ENCODE peak calls at places on chromosomes 6 and 20, in seven cellular contexts. One of them, this sample, is unnamed. For H3K27me3 and H3K4me1, the result is how much of the 10 kb centered on the place peaks cover.

GRCh38 chr6:99013145-99013544 is 65.4 kb upstream of the FBXL4 start:
- DNase-seq in psoas muscle: no peak
- DNase-seq in right lobe of liver: no peak
- DNase-seq in cardiac muscle cell: no peak
- DNase-seq in GM23338: no peak
- DNase-seq in thoracic aorta: no peak
- DNase-seq in heart right ventricle: no peak
- DNase-seq in this sample: no peak

GRCh38 chr20:2217857-2218529 is 77.8 kb upstream of the TGM3 start:
- DNase-seq in psoas muscle: no peak
- DNase-seq in right lobe of liver: no peak
- DNase-seq in cardiac muscle cell: no peak
- DNase-seq in GM23338: no peak
- DNase-seq in thoracic aorta: no peak
- DNase-seq in heart right ventricle: peak
- DNase-seq in this sample: no peak

GRCh38 chr6:3372184-3372846 is 84.5 kb downstream of the SLC22A23 start:
- DNase-seq in psoas muscle: no peak
- DNase-seq in right lobe of liver: no peak
- DNase-seq in cardiac muscle cell: no peak
- DNase-seq in GM23338: peak
- DNase-seq in thoracic aorta: no peak
- DNase-seq in heart right ventricle: no peak
- DNase-seq in this sample: no peak

GRCh38 chr20:48102076-48102787 is 317.0 kb upstream of the SULF2 start:
- DNase-seq in psoas muscle: no peak
- DNase-seq in right lobe of liver: peak
- DNase-seq in cardiac muscle cell: no peak
- DNase-seq in GM23338: no peak
- DNase-seq in thoracic aorta: no peak
- DNase-seq in heart right ventricle: no peak
- DNase-seq in this sample: no peak

GRCh38 chr6:44010411-44011349 is 116.6 kb downstream of the MRPL14 start:
- DNase-seq in psoas muscle: peak
- DNase-seq in right lobe of liver: no peak
- DNase-seq in cardiac muscle cell: peak
- DNase-seq in GM23338: no peak
- DNase-seq in thoracic aorta: no peak
- DNase-seq in heart right ventricle: peak
- DNase-seq in this sample: no peak

GRCh38 chr6:31958412-31958740 is 395 bp downstream of the NELFE start:
- DNase-seq in psoas muscle: no peak
- DNase-seq in right lobe of liver: no peak
- DNase-seq in cardiac muscle cell: no peak
- DNase-seq in GM23338: no peak
- DNase-seq in thoracic aorta: no peak
- DNase-seq in heart right ventricle: no peak
- DNase-seq in this sample: no peak

GRCh38 chr20:21102252-21102609 is 3.9 kb downstream of the LINC00237 start:
- DNase-seq in psoas muscle: no peak
- DNase-seq in right lobe of liver: no peak
- DNase-seq in cardiac muscle cell: no peak
- DNase-seq in GM23338: peak
- DNase-seq in thoracic aorta: no peak
- DNase-seq in heart right ventricle: no peak
- DNase-seq in this sample: no peak

GRCh38 chr6:134079406-134079921 is 27.0 kb upstream of the SLC2A12 start:
- DNase-seq in psoas muscle: no peak
- DNase-seq in right lobe of liver: no peak
- DNase-seq in cardiac muscle cell: no peak
- DNase-seq in GM23338: no peak
- DNase-seq in thoracic aorta: no peak
- DNase-seq in heart right ventricle: no peak
- DNase-seq in this sample: no peak

GRCh38 chr6:111585241-111585968 is 20.3 kb downstream of the TRAF3IP2 start:
- DNase-seq in psoas muscle: no peak
- DNase-seq in right lobe of liver: no peak
- DNase-seq in cardiac muscle cell: peak
- DNase-seq in GM23338: no peak
- DNase-seq in thoracic aorta: no peak
- DNase-seq in heart right ventricle: no peak
- DNase-seq in this sample: no peak

GRCh38 chr20:38893485-38894090 is 32.6 kb upstream of the FAM83D start:
- DNase-seq in psoas muscle: peak
- DNase-seq in right lobe of liver: peak
- DNase-seq in cardiac muscle cell: peak
- DNase-seq in GM23338: peak
- DNase-seq in thoracic aorta: no peak
- DNase-seq in heart right ventricle: peak
- DNase-seq in this sample: peak

GRCh38 chr20:38894091-38894847 is 31.9 kb upstream of the FAM83D start:
- DNase-seq in psoas muscle: no peak
- DNase-seq in right lobe of liver: no peak
- DNase-seq in cardiac muscle cell: no peak
- DNase-seq in GM23338: peak
- DNase-seq in thoracic aorta: no peak
- DNase-seq in heart right ventricle: peak
- DNase-seq in this sample: no peak

GRCh38 chr20:38890497-38890818 is 35.8 kb upstream of the FAM83D start:
- DNase-seq in psoas muscle: no peak
- DNase-seq in right lobe of liver: no peak
- DNase-seq in cardiac muscle cell: no peak
- DNase-seq in GM23338: no peak
- DNase-seq in thoracic aorta: no peak
- DNase-seq in heart right ventricle: no peak
- DNase-seq in this sample: no peak

GRCh38 chr20:38893056-38893455 is 33.2 kb upstream of the FAM83D start:
- DNase-seq in psoas muscle: no peak
- DNase-seq in right lobe of liver: no peak
- DNase-seq in cardiac muscle cell: no peak
- DNase-seq in GM23338: no peak
- DNase-seq in thoracic aorta: no peak
- DNase-seq in heart right ventricle: no peak
- DNase-seq in this sample: no peak

GRCh38 chr20:38892091-38892981 is 33.9 kb upstream of the FAM83D start:
- DNase-seq in psoas muscle: no peak
- DNase-seq in right lobe of liver: no peak
- DNase-seq in cardiac muscle cell: no peak
- DNase-seq in GM23338: no peak
- DNase-seq in thoracic aorta: no peak
- DNase-seq in heart right ventricle: no peak
- DNase-seq in this sample: no peak
- H3K27me3 ChIP-seq in psoas muscle: under half
- H3K27me3 ChIP-seq in right lobe of liver: under half
- H3K27me3 ChIP-seq in cardiac muscle cell: under half
- H3K27me3 ChIP-seq in GM23338: under half
- H3K27me3 ChIP-seq in thoracic aorta: under half
- H3K27me3 ChIP-seq in heart right ventricle: under half
- H3K27me3 ChIP-seq in this sample: under half

DNA sequence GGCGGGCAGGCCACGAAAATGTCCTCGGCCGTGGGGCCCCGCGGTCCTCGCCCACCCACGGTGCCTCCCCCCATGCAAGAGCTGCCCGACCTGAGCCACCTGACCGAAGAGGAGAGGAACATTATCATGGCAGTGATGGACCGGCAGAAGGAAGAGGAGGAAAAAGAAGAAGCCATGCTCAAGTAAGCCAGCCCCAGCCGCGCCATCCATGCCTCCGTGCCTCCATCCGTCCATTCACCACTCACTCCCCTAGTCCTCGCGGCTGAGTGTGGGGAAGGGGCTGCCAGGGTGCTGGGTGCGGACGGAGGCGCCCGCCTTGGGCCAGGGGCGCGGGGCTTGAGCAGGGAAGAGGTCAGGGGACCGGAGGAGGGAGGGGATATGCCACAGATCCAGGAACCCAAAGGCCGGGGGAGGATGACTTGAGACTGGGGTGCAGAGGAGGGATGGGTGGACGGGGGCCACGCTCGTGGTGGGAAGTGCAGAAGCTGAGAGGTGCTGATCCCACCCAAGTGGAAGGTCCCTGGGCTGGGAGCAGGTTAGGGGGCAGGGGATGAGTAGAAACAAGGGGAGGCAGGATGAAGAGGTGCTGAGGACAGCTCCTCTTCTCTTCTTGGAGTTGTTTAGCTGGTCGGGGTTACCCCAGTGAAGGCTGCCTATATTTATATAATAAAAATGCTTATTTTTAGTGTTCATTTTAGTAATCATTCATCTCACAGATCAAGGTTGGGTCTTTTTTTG is 825 bp downstream of the RIMS1 start:
- DNase-seq in psoas muscle: peak
- DNase-seq in right lobe of liver: no peak
- DNase-seq in cardiac muscle cell: peak
- DNase-seq in GM23338: peak
- DNase-seq in thoracic aorta: no peak
- DNase-seq in heart right ventricle: no peak
- DNase-seq in this sample: no peak
- H3K4me3 ChIP-seq in psoas muscle: peak
- H3K4me3 ChIP-seq in right lobe of liver: no peak
- H3K4me3 ChIP-seq in cardiac muscle cell: peak
- H3K4me3 ChIP-seq in GM23338: peak
- H3K4me3 ChIP-seq in thoracic aorta: peak
- H3K4me3 ChIP-seq in heart right ventricle: peak
- H3K4me3 ChIP-seq in this sample: peak

DNA sequence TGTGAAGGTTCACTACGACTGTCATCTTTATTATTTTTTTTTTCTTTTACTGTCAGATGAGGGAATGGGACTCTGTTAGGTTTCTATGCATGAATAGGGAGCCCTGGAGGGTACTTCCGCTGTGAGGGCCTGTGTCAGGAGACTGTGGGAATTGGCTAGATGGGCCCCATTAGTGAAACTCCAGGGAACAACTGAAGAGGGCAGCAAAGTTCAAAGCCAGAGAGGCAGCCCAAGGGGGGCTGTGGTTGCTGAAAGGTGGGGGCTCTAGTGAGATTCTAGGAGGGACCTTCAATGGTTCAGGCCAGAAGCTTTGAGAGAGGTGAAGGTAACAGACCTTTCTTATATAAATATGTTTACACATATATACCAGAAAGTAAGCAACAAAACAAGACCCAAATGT is 13.2 kb upstream of the EPB41L1 start:
- DNase-seq in psoas muscle: no peak
- DNase-seq in right lobe of liver: no peak
- DNase-seq in cardiac muscle cell: no peak
- DNase-seq in GM23338: no peak
- DNase-seq in thoracic aorta: no peak
- DNase-seq in heart right ventricle: no peak
- DNase-seq in this sample: no peak
- H3K4me1 ChIP-seq in psoas muscle: under half
- H3K4me1 ChIP-seq in right lobe of liver: under half
- H3K4me1 ChIP-seq in cardiac muscle cell: under half
- H3K4me1 ChIP-seq in GM23338: under half
- H3K4me1 ChIP-seq in thoracic aorta: under half
- H3K4me1 ChIP-seq in heart right ventricle: under half
- H3K4me1 ChIP-seq in this sample: under half

DNA sequence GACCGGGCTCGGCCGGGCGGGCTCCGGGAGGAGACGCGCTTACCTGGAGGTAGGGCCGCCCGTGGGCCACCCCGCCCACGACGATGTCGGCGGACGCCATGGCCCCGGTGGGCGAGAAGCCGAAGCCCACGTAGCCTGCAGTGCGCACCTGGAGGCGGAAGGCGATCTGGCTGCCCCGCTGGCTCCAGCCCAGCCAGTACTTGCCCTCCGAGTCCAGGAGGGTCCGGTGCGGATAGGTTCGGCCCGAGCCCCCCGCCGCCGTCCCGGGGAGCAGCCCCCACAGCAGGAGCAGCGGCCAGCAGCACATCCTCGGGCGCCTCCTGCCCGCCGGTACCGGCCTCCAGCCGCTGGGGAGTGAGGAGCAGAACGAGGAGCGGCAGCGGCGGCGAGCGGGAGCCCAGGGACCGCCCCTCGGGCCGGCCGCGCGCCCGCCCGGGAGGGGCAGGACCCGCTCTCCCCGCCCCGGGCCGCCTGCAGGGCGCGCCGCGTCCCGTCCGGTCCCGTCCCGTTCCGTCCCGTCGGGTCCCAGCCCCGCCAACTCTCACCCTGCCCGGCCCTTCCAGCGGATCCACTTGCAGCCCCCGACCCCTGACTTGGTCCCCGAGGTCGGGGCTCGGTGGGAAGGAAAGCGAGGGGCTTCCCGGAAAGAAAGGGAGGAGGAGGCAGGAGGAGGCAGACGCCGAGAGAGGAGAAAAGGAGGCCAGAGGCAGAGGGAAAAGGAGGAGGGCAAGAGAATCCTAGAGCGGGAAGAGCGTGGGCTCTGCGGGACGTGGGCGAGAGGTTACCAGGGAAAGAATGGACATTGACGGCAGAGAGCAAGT is at the start of gene MOXD1:
- DNase-seq in psoas muscle: peak
- DNase-seq in right lobe of liver: peak
- DNase-seq in cardiac muscle cell: peak
- DNase-seq in GM23338: peak
- DNase-seq in thoracic aorta: no peak
- DNase-seq in heart right ventricle: peak
- DNase-seq in this sample: no peak
- H3K27me3 ChIP-seq in psoas muscle: under half
- H3K27me3 ChIP-seq in right lobe of liver: under half
- H3K27me3 ChIP-seq in cardiac muscle cell: half or more
- H3K27me3 ChIP-seq in GM23338: half or more
- H3K27me3 ChIP-seq in thoracic aorta: under half
- H3K27me3 ChIP-seq in heart right ventricle: under half
- H3K27me3 ChIP-seq in this sample: under half

This sample was measured in iPS DF 6.9.